ENCODE peak calls at places on chromosomes 5 and 9, in eight cellular contexts. One of them, this sample, is unnamed.

GRCh38 chr5:18088020-18088579 is 453.8 kb downstream of the TAF11L14 start:
- DNase-seq in transverse colon: no peak
- DNase-seq in heart left ventricle: no peak
- DNase-seq in stomach: no peak
- DNase-seq in IMR-90: no peak
- DNase-seq in Peyer's patch: no peak
- DNase-seq in adrenal gland: no peak
- DNase-seq in body of pancreas: no peak
- DNase-seq in this sample: no peak

GRCh38 chr5:37248387-37248969 is 698 bp downstream of the CPLANE1 start:
- DNase-seq in adrenal gland: no peak
- DNase-seq in transverse colon: no peak
- DNase-seq in Peyer's patch: no peak
- DNase-seq in heart left ventricle: no peak
- DNase-seq in stomach: no peak
- DNase-seq in IMR-90: peak; percentile 4
- DNase-seq in body of pancreas: no peak
- DNase-seq in this sample: peak; percentile 7

GRCh38 chr5:15577132-15577531 is 77.2 kb downstream of the FBXL7 start:
- DNase-seq in heart left ventricle: no peak
- DNase-seq in stomach: no peak
- DNase-seq in Peyer's patch: no peak
- DNase-seq in body of pancreas: no peak
- DNase-seq in IMR-90: no peak
- DNase-seq in adrenal gland: peak; percentile 30
- DNase-seq in transverse colon: no peak
- DNase-seq in this sample: no peak

GRCh38 chr5:80246995-80247729 is 8.7 kb downstream of the SERINC5 start:
- DNase-seq in body of pancreas: peak; percentile 85
- DNase-seq in Peyer's patch: peak; percentile 79
- DNase-seq in stomach: peak; percentile 62
- DNase-seq in IMR-90: peak; percentile 91
- DNase-seq in adrenal gland: peak; percentile 47
- DNase-seq in transverse colon: peak; percentile 73
- DNase-seq in heart left ventricle: no peak
- DNase-seq in this sample: peak; percentile 63

GRCh38 chr5:121273818-121274433 is 577.8 kb upstream of the FTMT start:
- DNase-seq in stomach: no peak
- DNase-seq in adrenal gland: no peak
- DNase-seq in transverse colon: no peak
- DNase-seq in heart left ventricle: no peak
- DNase-seq in Peyer's patch: no peak
- DNase-seq in body of pancreas: no peak
- DNase-seq in IMR-90: peak; percentile 93
- DNase-seq in this sample: peak; percentile 66

GRCh38 chr5:91049800-91050199 is 333.3 kb downstream of the ARRDC3 start:
- DNase-seq in heart left ventricle: no peak
- DNase-seq in transverse colon: no peak
- DNase-seq in adrenal gland: peak; percentile 54
- DNase-seq in IMR-90: peak; percentile 34
- DNase-seq in Peyer's patch: no peak
- DNase-seq in body of pancreas: no peak
- DNase-seq in stomach: no peak
- DNase-seq in this sample: no peak

GRCh38 chr9:33924978-33925797 is 108.2 kb downstream of the UBE2R2 start:
- DNase-seq in transverse colon: peak; percentile 32
- DNase-seq in heart left ventricle: no peak
- DNase-seq in body of pancreas: peak; percentile 74
- DNase-seq in stomach: peak; percentile 67
- DNase-seq in Peyer's patch: no peak
- DNase-seq in adrenal gland: peak; percentile 46
- DNase-seq in IMR-90: peak; percentile 54
- DNase-seq in this sample: peak; percentile 57

GRCh38 chr5:136998864-136999263 is 500.3 kb downstream of the SPOCK1 start:
- DNase-seq in Peyer's patch: no peak
- DNase-seq in heart left ventricle: no peak
- DNase-seq in IMR-90: no peak
- DNase-seq in adrenal gland: no peak
- DNase-seq in body of pancreas: no peak
- DNase-seq in stomach: no peak
- DNase-seq in transverse colon: no peak
- DNase-seq in this sample: no peak

GRCh38 chr5:167701103-167701502 is 590.3 kb upstream of the WWC1 start:
- DNase-seq in Peyer's patch: no peak
- DNase-seq in transverse colon: no peak
- DNase-seq in adrenal gland: no peak
- DNase-seq in IMR-90: no peak
- DNase-seq in heart left ventricle: no peak
- DNase-seq in stomach: no peak
- DNase-seq in body of pancreas: no peak
- DNase-seq in this sample: no peak

GRCh38 chr5:33997331-33997983 is 10.4 kb downstream of the AMACR start:
- DNase-seq in Peyer's patch: peak; percentile 60
- DNase-seq in transverse colon: peak; percentile 49
- DNase-seq in IMR-90: peak; percentile 88
- DNase-seq in heart left ventricle: no peak
- DNase-seq in stomach: peak; percentile 69
- DNase-seq in body of pancreas: peak; percentile 89
- DNase-seq in adrenal gland: peak; percentile 69
- DNase-seq in this sample: peak; percentile 43

DNA sequence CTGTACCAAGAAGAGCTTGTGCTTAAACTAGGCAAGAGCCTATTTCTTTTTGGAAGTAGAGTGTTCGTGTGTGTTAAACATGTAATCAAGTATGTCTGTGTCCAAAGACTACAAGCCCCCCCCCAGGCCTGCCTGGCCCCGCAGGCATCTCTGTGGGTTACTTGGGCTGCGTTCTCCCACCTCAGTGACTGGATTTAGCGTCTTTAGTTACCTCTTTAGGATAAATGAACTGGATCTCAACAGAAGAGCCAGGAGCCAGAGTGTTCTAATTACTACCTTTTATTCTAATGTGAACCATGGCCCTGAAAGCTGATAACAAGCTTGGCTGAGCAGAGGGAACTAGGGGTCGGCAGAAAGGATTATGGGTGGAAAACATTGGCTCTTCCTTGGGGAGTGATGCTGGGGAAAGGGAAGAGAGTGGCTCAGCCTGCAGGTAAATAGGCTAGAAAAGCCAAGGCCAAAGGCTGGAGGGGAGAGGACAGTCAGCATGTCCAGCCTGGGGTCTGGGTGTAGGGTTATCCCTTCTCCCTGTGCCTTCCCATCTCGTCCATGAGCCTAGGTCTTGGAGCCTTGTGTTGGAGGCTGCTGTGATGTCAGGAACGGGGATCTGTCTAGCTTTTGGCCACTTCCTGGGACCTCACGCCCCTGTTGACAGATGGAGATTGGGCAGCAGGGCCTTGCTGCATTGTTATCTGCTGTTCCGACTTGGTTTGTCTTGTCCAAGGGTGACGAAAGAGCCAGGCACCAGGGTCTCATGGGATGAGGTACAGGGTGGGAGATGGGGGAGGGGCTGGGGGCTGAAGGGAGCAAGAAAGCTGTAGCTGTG is 11.1 kb downstream of the CD74 start:
- DNase-seq in heart left ventricle: no peak
- DNase-seq in body of pancreas: no peak
- DNase-seq in Peyer's patch: no peak
- DNase-seq in transverse colon: no peak
- DNase-seq in IMR-90: no peak
- DNase-seq in adrenal gland: no peak
- DNase-seq in stomach: no peak
- DNase-seq in this sample: no peak
- TF ChIP-seq POLR2A in heart left ventricle: no peak
- TF ChIP-seq POLR2A in body of pancreas: no peak
- TF ChIP-seq POLR2A in Peyer's patch: no peak
- TF ChIP-seq POLR2A in transverse colon: no peak
- TF ChIP-seq POLR2A in IMR-90: no peak
- TF ChIP-seq POLR2A in adrenal gland: no peak
- TF ChIP-seq POLR2A in stomach: no peak
- TF ChIP-seq POLR2A in this sample: no peak

GRCh38 chr9:129491486-129491855 is 129.4 kb downstream of the C9orf50 start:
- DNase-seq in stomach: peak; percentile 78
- DNase-seq in IMR-90: no peak
- DNase-seq in heart left ventricle: peak; percentile 81
- DNase-seq in body of pancreas: peak; percentile 68
- DNase-seq in adrenal gland: no peak
- DNase-seq in Peyer's patch: peak; percentile 73
- DNase-seq in transverse colon: peak; percentile 56
- DNase-seq in this sample: no peak
- TF ChIP-seq POLR2A in stomach: no peak
- TF ChIP-seq POLR2A in IMR-90: no peak
- TF ChIP-seq POLR2A in heart left ventricle: no peak
- TF ChIP-seq POLR2A in body of pancreas: no peak
- TF ChIP-seq POLR2A in adrenal gland: no peak
- TF ChIP-seq POLR2A in Peyer's patch: no peak
- TF ChIP-seq POLR2A in transverse colon: no peak
- TF ChIP-seq POLR2A in this sample: no peak

GRCh38 chr9:127899200-127899943 is at the start of gene ST6GALNAC6:
- DNase-seq in Peyer's patch: peak; percentile 83
- DNase-seq in adrenal gland: peak; percentile 80
- DNase-seq in IMR-90: peak; percentile 68
- DNase-seq in transverse colon: peak; percentile 79
- DNase-seq in heart left ventricle: peak; percentile 91
- DNase-seq in stomach: peak; percentile 78
- DNase-seq in body of pancreas: peak; percentile 62
- DNase-seq in this sample: peak; percentile 91
- TF ChIP-seq POLR2A in Peyer's patch: no peak
- TF ChIP-seq POLR2A in adrenal gland: no peak
- TF ChIP-seq POLR2A in IMR-90: no peak
- TF ChIP-seq POLR2A in transverse colon: no peak
- TF ChIP-seq POLR2A in heart left ventricle: no peak
- TF ChIP-seq POLR2A in stomach: no peak
- TF ChIP-seq POLR2A in body of pancreas: no peak
- TF ChIP-seq POLR2A in this sample: peak; percentile 52

DNA sequence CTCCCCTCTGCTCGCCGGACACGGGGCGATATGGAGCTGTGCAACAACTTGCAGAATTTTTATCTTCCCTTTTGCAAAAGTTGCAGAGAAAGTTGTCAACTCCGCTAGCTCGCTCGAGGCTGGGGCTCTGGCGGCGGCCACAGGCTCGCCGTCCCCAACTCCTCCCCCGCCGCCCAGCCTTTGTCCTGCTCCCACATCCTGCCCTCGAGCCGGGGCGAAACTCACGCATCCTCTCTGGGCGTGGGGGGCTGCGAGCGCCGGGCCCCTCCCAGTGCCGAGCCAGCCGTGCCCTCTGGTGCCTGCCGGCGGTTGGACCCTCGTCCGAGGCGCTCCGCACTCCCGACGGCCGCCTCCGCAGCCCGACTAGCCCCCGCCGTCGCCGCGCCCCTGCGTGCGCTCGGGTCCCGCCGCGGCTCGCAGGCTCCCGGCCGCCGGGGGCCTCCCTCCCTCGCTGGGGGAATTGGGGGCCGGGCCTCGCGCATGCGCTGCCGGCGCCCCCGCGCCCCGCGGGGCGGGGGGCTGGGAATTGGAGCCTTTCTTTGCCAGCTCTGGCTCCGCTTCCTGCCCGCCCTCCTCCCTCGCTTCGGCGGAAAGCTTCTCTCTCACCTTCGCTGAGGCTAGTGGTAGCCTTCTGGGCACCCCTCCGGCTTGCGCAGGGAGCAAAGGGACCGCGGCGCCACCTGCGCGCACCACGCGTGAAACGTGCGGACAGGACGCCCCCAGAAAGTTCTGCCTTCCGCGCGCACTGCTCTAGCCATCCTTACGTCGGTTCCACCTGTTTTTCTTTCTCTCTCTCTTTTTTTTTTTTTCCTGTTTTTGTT is at the start of gene CCNJL:
- DNase-seq in transverse colon: peak; percentile 57
- DNase-seq in Peyer's patch: peak; percentile 57
- DNase-seq in IMR-90: peak; percentile 44
- DNase-seq in stomach: peak; percentile 65
- DNase-seq in heart left ventricle: peak; percentile 82
- DNase-seq in adrenal gland: peak; percentile 79
- DNase-seq in body of pancreas: no peak
- DNase-seq in this sample: peak; percentile 31
- TF ChIP-seq POLR2A in transverse colon: no peak
- TF ChIP-seq POLR2A in Peyer's patch: peak; percentile 21
- TF ChIP-seq POLR2A in IMR-90: peak; percentile 39
- TF ChIP-seq POLR2A in stomach: no peak
- TF ChIP-seq POLR2A in heart left ventricle: no peak
- TF ChIP-seq POLR2A in adrenal gland: no peak
- TF ChIP-seq POLR2A in body of pancreas: no peak
- TF ChIP-seq POLR2A in this sample: no peak

DNA sequence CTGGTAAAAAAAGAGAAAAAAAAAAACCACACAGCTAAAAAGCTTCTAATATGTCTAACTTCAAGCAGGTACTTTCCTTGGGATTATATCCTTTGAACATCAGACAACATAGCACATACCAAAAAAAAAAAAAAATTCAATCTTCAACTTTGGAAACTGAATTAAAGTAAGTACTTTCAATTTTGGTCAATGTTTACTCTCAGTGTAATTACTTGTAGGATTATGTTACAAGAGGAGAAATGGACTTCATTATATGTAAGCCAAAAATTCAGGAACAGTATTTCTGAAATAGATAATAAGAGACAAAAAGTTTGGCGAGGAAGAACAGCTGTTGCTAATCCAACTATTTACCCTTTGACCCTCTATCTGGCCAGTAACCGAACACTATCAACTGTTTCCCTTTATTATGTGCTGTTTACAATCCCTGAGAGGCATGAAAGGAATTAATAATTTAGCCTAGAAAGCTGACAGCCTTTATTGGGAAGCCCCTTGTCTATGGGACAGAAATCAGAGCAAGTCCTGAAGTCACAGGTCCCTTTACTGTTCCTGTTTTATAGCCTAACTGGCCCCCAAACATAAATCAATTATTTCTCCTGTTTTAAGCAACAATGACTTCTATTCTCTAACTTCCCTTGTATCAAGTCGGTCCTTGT is 46.6 kb downstream of the NR6A1 start:
- DNase-seq in IMR-90: no peak
- DNase-seq in stomach: no peak
- DNase-seq in body of pancreas: no peak
- DNase-seq in Peyer's patch: no peak
- DNase-seq in heart left ventricle: no peak
- DNase-seq in adrenal gland: no peak
- DNase-seq in transverse colon: no peak
- DNase-seq in this sample: no peak
- TF ChIP-seq POLR2A in IMR-90: no peak
- TF ChIP-seq POLR2A in stomach: no peak
- TF ChIP-seq POLR2A in body of pancreas: no peak
- TF ChIP-seq POLR2A in Peyer's patch: no peak
- TF ChIP-seq POLR2A in heart left ventricle: no peak
- TF ChIP-seq POLR2A in adrenal gland: no peak
- TF ChIP-seq POLR2A in transverse colon: no peak
- TF ChIP-seq POLR2A in this sample: no peak

This sample was measured in erythroblast.